ENCODE peak calls at places on chromosome 1, in seven cellular contexts. Z is stomach; N is NCI-H510A treated with DMSO at 0.1 percent for 48 hours; B is stimulated activated naive CD8-positive, alpha-beta T cell treated with anti-CD3 and anti-CD28 coated beads, Interleukin-15, Interleukin-2, amounts not matched to agents 100 U/mL and 50 U/mL, for 24 hours; J is HFF-Myc; G is endothelial cell; W is retinal pigment epithelial cell. M is an unnamed sample.
A peak's percentile ranks its signal among the peaks of the same experiment; 100 is the strongest.

GRCh38 chr1:222754386-222755139 is 17.6 kb downstream of the FAM177B start:
- DNase-seq in B (no peak), J (peak; percentile 98), W (peak; percentile 23), N (no peak), G (no peak), Z (no peak), M (no peak)

GRCh38 chr1:46179138-46180081 is 3.1 kb upstream of the P3R3URF start:
- DNase-seq in W (no peak), G (peak; percentile 77), J (peak; percentile 82), Z (peak; percentile 87), B (peak; percentile 72), N (peak; percentile 94), M (peak; percentile 85)

GRCh38 chr1:155085504-155086181 is 7.0 kb downstream of the EFNA3 start:
- DNase-seq in B (peak; percentile 82), N (no peak), Z (peak; percentile 75), W (no peak), J (no peak), G (no peak), M (peak; percentile 72)

GRCh38 chr1:233459968-233460367 is 132.4 kb downstream of the MAP3K21 start:
- DNase-seq in G (no peak), W (peak; percentile 36), B (no peak), Z (no peak), J (no peak), N (no peak), M (no peak)

GRCh38 chr1:84121360-84121759 is 22.7 kb upstream of the PRKACB start:
- DNase-seq in G (no peak), N (peak; percentile 49), Z (no peak), J (no peak), W (no peak), B (no peak), M (no peak)

GRCh38 chr1:4652631-4653327 is 1.6 kb upstream of the AJAP1 start:
- DNase-seq in J (no peak), B (peak; percentile 77), N (peak; percentile 39), W (no peak), Z (peak; percentile 41), G (peak; percentile 82), M (peak; percentile 63)

GRCh38 chr1:204627436-204627835 is 58.1 kb downstream of the LRRN2 start:
- DNase-seq in G (no peak), Z (no peak), N (no peak), W (no peak), B (no peak), J (no peak), M (no peak)

GRCh38 chr1:16248603-16249534 is 11.9 kb upstream of the CPLANE2 start:
- DNase-seq in N (peak; percentile 100), G (no peak), B (no peak), J (peak; percentile 39), Z (peak; percentile 94), W (peak; percentile 64), M (no peak)

GRCh38 chr1:10553124-10553523 is 78.4 kb downstream of the PEX14 start:
- DNase-seq in N (peak; percentile 97), B (no peak), Z (no peak), W (no peak), J (no peak), G (no peak), M (no peak)

GRCh38 chr1:237031480-237031879 is 10.5 kb upstream of the RYR2 start:
- DNase-seq in G (no peak), Z (no peak), W (no peak), N (no peak), B (no peak), J (no peak), M (no peak)

GRCh38 chr1:169456029-169456428 is 28.8 kb upstream of the CCDC181 start:
- DNase-seq in N (no peak), J (no peak), B (no peak), W (no peak), G (no peak), Z (no peak), M (no peak)

GRCh38 chr1:184606786-184607185 is 147.9 kb downstream of the EDEM3 start:
- DNase-seq in Z (no peak), G (no peak), N (no peak), W (no peak), B (no peak), J (no peak), M (no peak)

GRCh38 chr1:231240531-231240882 is 505 bp upstream of the GNPAT start:
- DNase-seq in J (no peak), W (no peak), G (no peak), B (no peak), Z (no peak), N (no peak), M (no peak)

GRCh38 chr1:24756395-24756794 is 11.1 kb downstream of the CLIC4 start:
- DNase-seq in J (no peak), W (no peak), Z (no peak), B (no peak), G (no peak), N (no peak), M (no peak)

GRCh38 chr1:228483789-228484188 is 3.4 kb upstream of the RNF187 start:
- DNase-seq in J (no peak), B (no peak), Z (no peak), N (no peak), G (no peak), W (no peak), M (no peak)

GRCh38 chr1:212618466-212619210 is 10.1 kb downstream of the ATF3 start:
- DNase-seq in Z (no peak), W (peak; percentile 88), J (no peak), N (no peak), B (no peak), G (no peak), M (peak; percentile 53)

GRCh38 chr1:168834225-168834872 is 105.3 kb upstream of the DPT start:
- DNase-seq in J (no peak), N (no peak), Z (no peak), W (peak; percentile 6), G (no peak), B (no peak), M (no peak)

GRCh38 chr1:4018721-4019521 is 118.8 kb upstream of the C1orf174 start:
- DNase-seq in W (no peak), J (no peak), G (no peak), N (no peak), B (no peak), Z (no peak), M (no peak)

GRCh38 chr1:184158911-184159701 is 107.6 kb downstream of the TSEN15 start:
- DNase-seq in N (no peak), B (no peak), W (no peak), J (no peak), G (no peak), Z (no peak), M (no peak)

GRCh38 chr1:183039985-183040447 is 16.8 kb downstream of the LAMC1 start:
- DNase-seq in W (no peak), J (peak; percentile 77), N (peak; percentile 48), Z (no peak), G (no peak), B (no peak), M (no peak)

GRCh38 chr1:104190821-104191220 is 441.1 kb downstream of the AMY1C start:
- DNase-seq in G (no peak), W (no peak), Z (no peak), B (no peak), N (no peak), J (no peak), M (no peak)

M was measured in WERI-Rb-1.